ENCODE peak calls at places on chromosomes 12 and 14, in nine cellular contexts. R, Y, I, M, E, U, V, T and G are unnamed samples. For H3K4me1, the result is how much of the 10 kb centered on the place peaks cover.

GRCh38 chr14:94005324-94005723 is 8.2 kb downstream of the CCDC197 start:
- DNase-seq in M (no peak), V (no peak), E (no peak), R (no peak), Y (peak), I (no peak), U (peak), T (no peak), G (no peak)

GRCh38 chr12:108561852-108562347 is 496 bp upstream of the ISCU start:
- DNase-seq in T (no peak), M (no peak), Y (no peak), R (no peak), U (no peak), V (no peak), E (peak), I (no peak), G (no peak)

GRCh38 chr12:28974890-28975289 is 174.2 kb upstream of the FAR2 start:
- DNase-seq in U (no peak), V (no peak), M (no peak), Y (no peak), T (no peak), E (no peak), I (no peak), R (no peak), G (no peak)

GRCh38 chr12:127650626-127651025 is 616.3 kb upstream of the TMEM132C start:
- DNase-seq in V (no peak), T (no peak), R (peak), I (no peak), Y (no peak), E (no peak), U (no peak), M (no peak), G (no peak)

GRCh38 chr12:127899981-127900380 is 367.0 kb upstream of the TMEM132C start:
- DNase-seq in R (no peak), U (no peak), I (no peak), M (no peak), Y (no peak), V (no peak), E (no peak), T (no peak), G (no peak)

GRCh38 chr14:104680806-104681688 is 8.4 kb upstream of the INF2 start:
- DNase-seq in Y (no peak), V (no peak), T (no peak), U (no peak), R (peak), I (peak), M (no peak), E (no peak), G (peak)

GRCh38 chr12:51871126-51871525 is 16.8 kb upstream of the ANKRD33 start:
- DNase-seq in Y (no peak), M (no peak), I (no peak), R (no peak), V (no peak), E (no peak), U (no peak), T (no peak), G (peak)

GRCh38 chr12:120628919-120629318 is 11.5 kb upstream of the CABP1 start:
- DNase-seq in T (peak), I (no peak), U (peak), R (no peak), E (no peak), V (no peak), M (no peak), Y (peak), G (no peak)

GRCh38 chr14:65517635-65518542 is 105.4 kb downstream of the FUT8 start:
- DNase-seq in R (no peak), Y (no peak), M (no peak), E (no peak), U (no peak), T (no peak), V (no peak), I (no peak), G (no peak)

GRCh38 chr14:105470812-105471771 is 3.5 kb upstream of the CRIP2 start:
- DNase-seq in R (no peak), V (no peak), T (peak), Y (peak), E (no peak), I (no peak), U (no peak), M (no peak), G (peak)

DNA sequence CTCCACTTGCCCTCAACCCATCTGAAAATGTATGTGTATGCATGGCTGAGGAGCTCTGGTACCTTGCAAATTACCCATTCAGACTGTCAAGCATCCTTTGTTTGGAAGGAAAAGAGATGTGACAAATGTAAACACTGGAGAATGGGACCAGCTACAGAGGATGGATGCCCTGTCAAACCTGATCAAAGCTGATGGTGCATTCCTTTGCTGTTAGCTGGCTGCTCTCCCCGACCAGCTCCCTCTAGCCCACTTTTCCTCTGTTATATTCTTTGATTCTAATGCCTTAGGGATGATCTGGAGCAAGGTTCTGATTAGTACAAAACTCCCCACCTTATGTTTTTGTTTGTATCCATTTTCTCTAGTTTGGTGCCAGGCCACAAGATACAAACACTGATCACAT is 310.3 kb downstream of the C12orf75 start:
- DNase-seq in I (no peak), V (no peak), M (no peak), R (no peak), E (no peak), U (no peak), T (no peak), Y (no peak), G (no peak)
- H3K4me3 ChIP-seq in I (no peak), V (no peak), M (no peak), R (no peak), E (no peak), U (no peak), T (no peak), Y (no peak), G (no peak)

GRCh38 chr12:24904871-24905270 is 44.0 kb downstream of the BCAT1 start:
- DNase-seq in M (no peak), I (no peak), E (no peak), U (no peak), Y (no peak), V (no peak), T (no peak), R (no peak), G (no peak)
- H3K4me1 ChIP-seq in M (under half), I (under half), E (under half), U (under half), Y (under half), V (under half), T (under half), R (under half), G (under half)

GRCh38 chr12:46400406-46400805 is 27.8 kb upstream of the SLC38A2 start:
- DNase-seq in M (no peak), I (no peak), Y (no peak), V (no peak), T (no peak), R (peak), U (no peak), E (no peak), G (no peak)

GRCh38 chr12:46402451-46402850 is 29.9 kb upstream of the SLC38A2 start:
- DNase-seq in R (peak), U (no peak), T (no peak), E (no peak), I (no peak), M (no peak), Y (no peak), V (no peak), G (no peak)

GRCh38 chr12:46402861-46403731 is 30.5 kb upstream of the SLC38A2 start:
- DNase-seq in R (peak), E (no peak), M (no peak), U (no peak), Y (no peak), I (no peak), V (no peak), T (no peak), G (no peak)

GRCh38 chr12:46403732-46404097 is 31.1 kb upstream of the SLC38A2 start:
- DNase-seq in T (no peak), E (no peak), M (no peak), I (no peak), U (no peak), V (no peak), Y (no peak), R (no peak), G (no peak)

GRCh38 chr12:46401703-46402102 is 29.1 kb upstream of the SLC38A2 start:
- DNase-seq in R (peak), I (no peak), U (no peak), M (no peak), T (peak), V (no peak), E (no peak), Y (peak), G (peak)
- H3K27ac ChIP-seq in R (peak), I (no peak), U (no peak), M (no peak), T (no peak), V (no peak), E (no peak), Y (no peak), G (peak)

GRCh38 chr14:23929822-23930294 is 23.7 kb upstream of the DHRS4 start:
- DNase-seq in E (peak), V (peak), M (no peak), Y (peak), T (peak), I (peak), U (peak), R (peak), G (peak)
- H3K4me3 ChIP-seq in E (no peak), V (no peak), M (no peak), Y (no peak), T (no peak), I (no peak), U (no peak), R (no peak), G (no peak)

GRCh38 chr14:101446387-101446969 is 114.8 kb upstream of the DIO3 start:
- DNase-seq in V (no peak), E (no peak), T (no peak), M (no peak), U (no peak), Y (peak), R (no peak), I (no peak), G (no peak)
- H3K4me1 ChIP-seq in V (under half), E (under half), T (under half), M (under half), U (under half), Y (under half), R (under half), I (under half), G (under half)

GRCh38 chr14:103043257-103043893 is 14.0 kb downstream of the CDC42BPB start:
- DNase-seq in Y (no peak), M (no peak), T (no peak), R (no peak), V (no peak), E (no peak), U (no peak), I (no peak), G (no peak)

GRCh38 chr14:103041464-103041863 is 15.9 kb downstream of the CDC42BPB start:
- DNase-seq in R (no peak), U (no peak), Y (no peak), E (no peak), M (no peak), I (no peak), T (no peak), V (no peak), G (no peak)

GRCh38 chr14:103050935-103051334 is 6.4 kb downstream of the CDC42BPB start:
- DNase-seq in Y (no peak), T (no peak), I (no peak), M (no peak), E (no peak), V (no peak), U (no peak), R (no peak), G (no peak)

DNA sequence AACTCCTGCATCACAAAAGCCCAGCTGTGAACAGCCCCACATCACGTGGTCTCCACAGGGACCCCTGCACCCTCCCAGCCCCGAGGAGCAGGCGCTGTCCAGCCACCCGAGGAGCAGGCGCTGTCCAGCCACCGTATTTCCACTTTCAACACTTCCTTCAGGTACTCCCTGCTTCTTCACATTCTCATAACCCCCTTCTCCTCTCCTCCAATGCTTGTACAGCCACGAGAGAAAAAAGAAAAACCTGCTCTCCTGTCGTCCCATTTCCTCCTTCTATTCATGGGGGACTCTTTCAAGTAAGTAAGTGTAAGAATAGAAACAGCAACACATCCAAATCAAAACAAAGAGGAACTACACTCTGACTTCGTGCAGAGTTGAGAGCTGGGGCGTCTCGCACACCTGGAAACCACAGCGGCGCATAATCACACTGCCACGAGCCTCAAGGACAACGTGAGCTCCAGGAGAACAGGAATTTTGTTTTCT is 11.9 kb downstream of the CDC42BPB start:
- DNase-seq in E (no peak), V (no peak), T (no peak), Y (no peak), M (no peak), R (no peak), U (no peak), I (no peak), G (no peak)
- H3K27ac ChIP-seq in E (no peak), V (no peak), T (no peak), Y (peak), M (no peak), R (no peak), U (no peak), I (peak), G (no peak)

GRCh38 chr12:96070670-96071279 is 35.4 kb upstream of the LTA4H start:
- DNase-seq in R (no peak), M (no peak), T (no peak), I (no peak), V (no peak), U (peak), Y (peak), E (no peak), G (no peak)
- H3K4me3 ChIP-seq in R (no peak), M (no peak), T (no peak), I (no peak), V (no peak), U (no peak), Y (no peak), E (no peak), G (no peak)

GRCh38 chr12:30939234-30939633 is 12.7 kb downstream of the TSPAN11 start:
- DNase-seq in U (no peak), M (no peak), Y (peak), R (no peak), I (no peak), T (no peak), E (no peak), V (no peak), G (no peak)
- H3K4me1 ChIP-seq in U (under half), M (under half), Y (under half), R (under half), I (under half), T (under half), E (under half), V (under half), G (under half)